ENCODE peak calls at places on chromosomes 7 and 10, in nine cellular contexts. C is adrenal gland, R is fibroblast of mammary gland, H is tibial nerve, Y is cardiac muscle cell, U is neural progenitor cell, M is AG04450, P is right lobe of liver, O is NT2/D1. E is an unnamed sample.
A peak's percentile ranks its signal among the peaks of the same experiment; 100 is the strongest.

GRCh38 chr7:131745645-131746248 is 189.3 kb upstream of the PODXL start:
- DNase-seq in C (peak; percentile 12), R (peak; percentile 21), H (no peak), Y (peak; percentile 60), U (peak; percentile 79), M (no peak), P (no peak), O (peak; percentile 69), E (no peak)

GRCh38 chr10:114174462-114175190 is 623 bp upstream of the CCDC186 start:
- DNase-seq in C (peak; percentile 83), R (peak; percentile 79), H (peak; percentile 20), Y (peak; percentile 60), U (peak; percentile 43), M (peak; percentile 3), P (peak; percentile 69), O (no peak), E (peak; percentile 52)

GRCh38 chr7:16460789-16461465 is 4.6 kb downstream of the SOSTDC1 start:
- DNase-seq in C (no peak), R (no peak), H (no peak), Y (no peak), U (no peak), M (no peak), P (no peak), O (no peak), E (no peak)

GRCh38 chr10:129096340-129096984 is 370.6 kb upstream of the MGMT start:
- DNase-seq in C (peak; percentile 69), R (peak; percentile 96), H (no peak), Y (peak; percentile 99), U (no peak), M (peak; percentile 6), P (no peak), O (no peak), E (peak; percentile 97)

GRCh38 chr10:133405844-133406527 is 12.0 kb downstream of the MTG1 start:
- DNase-seq in C (no peak), R (peak; percentile 43), H (no peak), Y (peak; percentile 23), U (no peak), M (no peak), P (no peak), O (no peak), E (no peak)

GRCh38 chr7:30062587-30062986 is 34.4 kb downstream of the PLEKHA8 start:
- DNase-seq in C (no peak), R (peak; percentile 64), H (no peak), Y (peak; percentile 70), U (peak; percentile 10), M (no peak), P (no peak), O (peak; percentile 11), E (no peak)

GRCh38 chr10:60964257-60965235 is 20.6 kb upstream of the RHOBTB1 start:
- DNase-seq in C (peak; percentile 84), R (peak; percentile 88), H (peak; percentile 25), Y (peak; percentile 90), U (peak; percentile 72), M (peak; percentile 69), P (peak; percentile 40), O (peak; percentile 35), E (no peak)

GRCh38 chr7:50687575-50688261 is 95.0 kb downstream of the GRB10 start:
- DNase-seq in C (peak; percentile 21), R (peak; percentile 86), H (no peak), Y (peak; percentile 91), U (no peak), M (no peak), P (no peak), O (no peak), E (peak; percentile 84)

GRCh38 chr7:5211730-5212482 is 21.9 kb downstream of the WIPI2 start:
- DNase-seq in C (no peak), R (no peak), H (no peak), Y (no peak), U (no peak), M (no peak), P (no peak), O (no peak), E (no peak)

GRCh38 chr10:71086439-71087080 is 125.8 kb upstream of the UNC5B start:
- DNase-seq in C (no peak), R (no peak), H (no peak), Y (no peak), U (no peak), M (no peak), P (no peak), O (no peak), E (no peak)

GRCh38 chr7:122520961-122521555 is 177.9 kb downstream of the RNF133 start:
- DNase-seq in C (no peak), R (no peak), H (no peak), Y (no peak), U (peak; percentile 37), M (no peak), P (no peak), O (peak; percentile 75), E (no peak)

GRCh38 chr10:64753516-64753915 is 1232.3 kb downstream of the REEP3 start:
- DNase-seq in C (no peak), R (no peak), H (no peak), Y (no peak), U (no peak), M (no peak), P (no peak), O (no peak), E (no peak)

GRCh38 chr7:137508437-137509175 is 165.1 kb upstream of the PTN start:
- DNase-seq in C (no peak), R (peak; percentile 70), H (no peak), Y (peak; percentile 76), U (no peak), M (peak; percentile 58), P (no peak), O (no peak), E (peak; percentile 59)

GRCh38 chr10:132960651-132961419 is 18.5 kb upstream of the CFAP46 start:
- DNase-seq in C (no peak), R (no peak), H (no peak), Y (no peak), U (no peak), M (no peak), P (peak; percentile 17), O (no peak), E (no peak)

GRCh38 chr7:43834463-43835251 is 34.7 kb downstream of the MRPS24 start:
- DNase-seq in C (peak; percentile 5), R (peak; percentile 67), H (no peak), Y (peak; percentile 7), U (no peak), M (no peak), P (no peak), O (no peak), E (no peak)

GRCh38 chr7:33937871-33938270 is 32.5 kb downstream of the BMPER start:
- DNase-seq in C (no peak), R (no peak), H (no peak), Y (no peak), U (no peak), M (no peak), P (no peak), O (no peak), E (no peak)

GRCh38 chr7:33928986-33929385 is 23.6 kb downstream of the BMPER start:
- DNase-seq in C (no peak), R (no peak), H (peak; percentile 34), Y (no peak), U (no peak), M (no peak), P (no peak), O (no peak), E (no peak)

GRCh38 chr7:33933611-33934281 is 28.4 kb downstream of the BMPER start:
- DNase-seq in C (no peak), R (peak; percentile 96), H (no peak), Y (peak; percentile 35), U (no peak), M (no peak), P (no peak), O (peak; percentile 40), E (peak; percentile 57)

GRCh38 chr7:33932832-33933468 is 27.6 kb downstream of the BMPER start:
- DNase-seq in C (peak; percentile 85), R (peak; percentile 96), H (peak; percentile 76), Y (peak; percentile 95), U (peak; percentile 81), M (peak; percentile 61), P (peak; percentile 70), O (peak; percentile 85), E (peak; percentile 52)

DNA sequence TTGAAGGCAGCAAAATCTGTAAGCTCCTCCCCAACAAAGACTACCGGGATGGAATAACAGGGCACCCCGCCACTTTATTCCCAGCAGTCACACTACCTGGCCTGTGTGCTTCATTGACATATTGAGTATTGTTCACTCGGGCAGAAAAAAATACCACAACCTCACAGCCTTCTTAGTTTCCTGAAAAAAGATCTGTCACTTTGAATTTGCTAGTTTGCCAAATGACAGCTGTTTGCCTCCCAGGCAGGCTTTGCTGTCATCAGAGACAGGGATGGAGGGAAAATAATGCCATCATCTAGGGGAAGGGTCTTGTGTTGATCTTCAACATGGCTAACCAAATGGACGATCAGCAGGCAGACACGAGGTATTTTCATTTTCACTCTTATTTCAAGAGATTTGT is 26.9 kb downstream of the BMPER start:
- DNase-seq in C (no peak), R (peak; percentile 19), H (no peak), Y (no peak), U (no peak), M (no peak), P (no peak), O (no peak), E (no peak)
- H3K4me3 ChIP-seq in C (peak overlapping the region; percentile 45), R (no peak overlapping the region), H (peak overlapping the region; percentile 34), Y (no peak overlapping the region), U (no peak overlapping the region), M (no peak overlapping the region), P (no peak overlapping the region), O (no peak overlapping the region), E (no peak overlapping the region)

DNA sequence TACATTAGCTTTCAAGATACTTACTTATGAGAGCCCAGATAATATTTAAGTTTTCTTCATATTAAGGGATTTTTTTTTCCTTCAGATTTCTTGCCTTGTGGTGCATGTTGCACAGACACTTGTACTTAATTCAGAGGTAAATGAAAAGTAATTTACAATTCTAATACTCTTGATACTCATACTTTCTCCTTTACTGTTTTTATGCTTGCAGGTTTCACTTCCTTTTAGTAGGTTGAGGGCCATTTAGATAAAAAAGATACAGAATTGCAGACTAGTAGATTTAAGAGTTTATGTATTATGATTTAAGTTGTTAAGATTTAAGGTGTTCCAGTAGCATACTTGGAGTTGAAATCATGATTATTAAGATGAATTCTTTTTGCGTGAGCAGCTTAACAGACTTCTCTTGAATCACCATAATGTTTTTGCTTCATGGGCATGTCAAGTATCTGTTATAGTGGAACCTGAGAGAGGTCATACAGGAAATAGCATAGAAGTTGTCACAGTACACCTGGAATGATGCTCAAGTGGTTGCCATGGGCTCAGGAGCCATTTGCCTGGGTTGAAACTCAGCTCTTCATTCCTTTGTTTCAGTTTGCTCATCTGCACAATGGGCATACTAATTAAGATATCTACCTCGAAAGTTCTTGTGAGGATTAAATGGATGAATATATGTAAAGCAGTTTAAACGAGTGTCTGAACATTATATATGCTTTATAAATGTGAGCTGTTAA is 174.8 kb upstream of the PRPS1L1 start:
- DNase-seq in C (no peak), R (no peak), H (no peak), Y (no peak), U (no peak), M (no peak), P (no peak), O (no peak), E (no peak)
- H3K4me3 ChIP-seq in C (no peak overlapping the region), R (no peak overlapping the region), H (no peak overlapping the region), Y (no peak overlapping the region), U (no peak overlapping the region), M (no peak overlapping the region), P (no peak overlapping the region), O (no peak overlapping the region), E (no peak overlapping the region)

GRCh38 chr7:28955356-28955722 is 2.8 kb downstream of the TRIL start:
- DNase-seq in C (no peak), R (no peak), H (no peak), Y (no peak), U (no peak), M (no peak), P (no peak), O (no peak), E (no peak)
- H3K4me3 ChIP-seq in C (peak overlapping the region; percentile 58), R (no peak overlapping the region), H (peak overlapping the region; percentile 56), Y (no peak overlapping the region), U (no peak overlapping the region), M (no peak overlapping the region), P (no peak overlapping the region), O (no peak overlapping the region), E (no peak overlapping the region)

GRCh38 chr10:119750391-119751230 is 24.8 kb downstream of the INPP5F start:
- DNase-seq in C (peak; percentile 79), R (peak; percentile 80), H (peak; percentile 55), Y (peak; percentile 89), U (peak; percentile 84), M (peak; percentile 65), P (peak; percentile 38), O (peak; percentile 49), E (peak; percentile 59)
- H3K4me3 ChIP-seq in C (no peak overlapping the region), R (no peak overlapping the region), H (no peak overlapping the region), Y (no peak overlapping the region), U (no peak overlapping the region), M (no peak overlapping the region), P (no peak overlapping the region), O (no peak overlapping the region), E (no peak overlapping the region)